ENCODE peak calls at places on chromosome 7, in four cellular contexts. J, B, X and C are unnamed samples.
A peak's percentile ranks its signal among the peaks of the same experiment; 100 is the strongest.

GRCh38 chr7:55065079-55065478 is 46.3 kb downstream of the EGFR start:
- DNase-seq in J (peak; percentile 47), X (no peak), B (peak; percentile 88), C (peak; percentile 97)

GRCh38 chr7:16978358-16979244 is 96.8 kb upstream of the AGR3 start:
- DNase-seq in B (peak; percentile 93), J (no peak), X (no peak), C (no peak)

GRCh38 chr7:104809906-104810305 is 204.1 kb upstream of the KMT2E start:
- DNase-seq in X (no peak), J (no peak), B (no peak), C (no peak)

GRCh38 chr7:139439375-139439774 is 44.1 kb downstream of the KLRG2 start:
- DNase-seq in B (no peak), J (no peak), X (no peak), C (no peak)

GRCh38 chr7:71925663-71926062 is 486.5 kb downstream of the CALN1 start:
- DNase-seq in J (no peak), B (no peak), X (peak; percentile 81), C (no peak)

GRCh38 chr7:37265876-37266275 is 182.8 kb downstream of the ELMO1 start:
- DNase-seq in B (no peak), J (no peak), X (no peak), C (no peak)

GRCh38 chr7:151755131-151755787 is 121.7 kb downstream of the PRKAG2 start:
- DNase-seq in B (no peak), X (no peak), J (no peak), C (peak; percentile 58)

GRCh38 chr7:100720645-100721504 is 607 bp downstream of the EPO start:
- DNase-seq in B (no peak), X (peak; percentile 70), J (no peak), C (no peak)

GRCh38 chr7:142771353-142771723 is 568 bp downstream of the PRSS2 start:
- DNase-seq in B (no peak), X (no peak), J (no peak), C (no peak)

GRCh38 chr7:45136106-45137060 is 21.2 kb upstream of the RAMP3 start:
- DNase-seq in X (peak; percentile 83), B (peak; percentile 65), J (peak; percentile 55), C (peak; percentile 78)

GRCh38 chr7:21617916-21618390 is 75.1 kb downstream of the DNAH11 start:
- DNase-seq in B (peak; percentile 76), J (no peak), X (no peak), C (peak; percentile 87)

GRCh38 chr7:44073664-44074348 is 8.4 kb upstream of the PGAM2 start:
- DNase-seq in B (peak; percentile 76), J (peak; percentile 82), X (peak; percentile 84), C (no peak)

GRCh38 chr7:70764004-70764691 is 367.8 kb upstream of the GALNT17 start:
- DNase-seq in X (no peak), B (no peak), J (no peak), C (no peak)

GRCh38 chr7:70392282-70392681 is 739.7 kb upstream of the GALNT17 start:
- DNase-seq in B (peak; percentile 58), J (no peak), X (no peak), C (no peak)

GRCh38 chr7:7223250-7223649 is 40.9 kb downstream of the C1GALT1 start:
- DNase-seq in J (no peak), X (no peak), B (no peak), C (no peak)

GRCh38 chr7:35906191-35906908 is 105.5 kb downstream of the SEPTIN7 start:
- DNase-seq in B (peak; percentile 78), J (peak; percentile 66), X (peak; percentile 85), C (peak; percentile 89)

GRCh38 chr7:1720325-1720724 is 50.2 kb downstream of the ELFN1 start:
- DNase-seq in X (no peak), B (peak; percentile 37), J (no peak), C (no peak)

GRCh38 chr7:148941598-148942280 is 57.6 kb upstream of the EZH2 start:
- DNase-seq in B (peak; percentile 68), X (peak; percentile 89), J (peak; percentile 91), C (peak; percentile 78)

GRCh38 chr7:18402488-18403183 is 92.9 kb upstream of the HDAC9 start:
- DNase-seq in J (no peak), B (peak; percentile 51), X (no peak), C (peak; percentile 59)

GRCh38 chr7:130070900-130071622 is 727 bp downstream of the KLHDC10 start:
- DNase-seq in B (peak; percentile 37), J (no peak), X (no peak), C (no peak)

GRCh38 chr7:76260171-76260703 is 42.2 kb upstream of the HSPB1 start:
- DNase-seq in J (peak; percentile 96), B (no peak), X (peak; percentile 99), C (peak; percentile 24)

GRCh38 chr7:21996641-21997040 is 50.9 kb upstream of the CDCA7L start:
- DNase-seq in X (no peak), B (peak; percentile 98), J (no peak), C (no peak)

GRCh38 chr7:1752771-1753562 is 82.9 kb downstream of the ELFN1 start:
- DNase-seq in X (no peak), J (no peak), B (no peak), C (no peak)

GRCh38 chr7:130560972-130561371 is 69.1 kb downstream of the MEST start:
- DNase-seq in J (no peak), B (peak; percentile 73), X (no peak), C (no peak)

GRCh38 chr7:341841-342638 is 52.1 kb downstream of the FOXL3 start:
- DNase-seq in J (no peak), X (no peak), B (no peak), C (no peak)

GRCh38 chr7:70681847-70682350 is 450.0 kb upstream of the GALNT17 start:
- DNase-seq in J (no peak), X (peak; percentile 72), B (no peak), C (no peak)

DNA sequence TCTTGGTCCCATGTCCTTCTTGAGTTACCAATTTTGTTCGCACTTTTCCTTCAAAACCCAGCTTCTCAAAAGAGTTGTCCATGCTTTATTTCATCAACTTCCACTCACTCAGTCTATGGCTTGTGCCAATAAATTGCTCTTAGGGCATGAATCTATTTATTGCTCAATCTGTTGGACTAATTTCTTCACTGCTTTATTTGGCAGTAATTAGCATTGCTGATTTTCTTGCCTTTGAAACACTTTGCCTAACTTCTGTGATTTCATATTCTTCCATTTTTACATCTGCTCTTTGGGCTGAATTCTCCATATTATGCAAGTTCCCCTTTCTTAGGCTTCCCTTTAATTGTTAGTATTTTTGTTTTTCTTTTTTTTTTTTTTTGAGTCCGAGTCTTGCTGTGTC is 16.8 kb downstream of the DLD start:
- DNase-seq in B (no peak), X (no peak), J (no peak), C (no peak)
- H3K36me3 ChIP-seq in B (peaks cover 10% of the 10 kb centered on the region), X (peaks cover 94% of the 10 kb centered on the region), J (peaks cover 86% of the 10 kb centered on the region), C (peaks cover 75% of the 10 kb centered on the region)

GRCh38 chr7:102072636-102073209 is 213.9 kb upstream of the SH2B2 start:
- DNase-seq in B (no peak), X (no peak), J (no peak), C (no peak)

GRCh38 chr7:102072003-102072402 is 214.7 kb upstream of the SH2B2 start:
- DNase-seq in X (no peak), B (no peak), J (no peak), C (no peak)

GRCh38 chr7:102075126-102075525 is 211.5 kb upstream of the SH2B2 start:
- DNase-seq in J (no peak), X (no peak), B (no peak), C (no peak)

GRCh38 chr7:102075553-102076135 is 211.0 kb upstream of the SH2B2 start:
- DNase-seq in J (no peak), X (no peak), B (no peak), C (no peak)

GRCh38 chr7:102073931-102074880 is 212.5 kb upstream of the SH2B2 start:
- DNase-seq in J (no peak), X (no peak), B (no peak), C (no peak)
- H3K36me3 ChIP-seq in J (peaks cover 4% of the 10 kb centered on the region), X (peaks cover 28% of the 10 kb centered on the region), B (peaks cover 1% of the 10 kb centered on the region), C (peaks cover 2% of the 10 kb centered on the region)

DNA sequence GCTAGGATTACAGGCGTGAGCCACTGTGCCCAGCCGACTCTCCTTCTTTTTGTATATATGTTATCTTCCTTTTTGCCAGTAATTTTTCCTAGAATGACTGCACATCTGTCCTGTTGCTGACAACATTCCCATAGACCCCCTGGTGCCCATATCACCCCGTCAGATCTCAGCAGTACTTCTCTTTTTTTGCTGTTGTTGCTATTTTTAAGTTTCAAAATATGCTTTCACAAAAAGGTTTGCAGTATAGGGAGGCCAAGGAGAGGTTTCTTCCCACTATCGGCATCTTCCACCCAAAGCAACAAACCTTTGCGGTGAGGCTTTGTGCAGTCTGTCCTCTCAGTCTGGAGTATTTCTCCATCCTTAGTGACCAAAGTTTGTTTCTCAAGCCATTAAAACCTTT is 23.1 kb downstream of the PIK3CG start:
- DNase-seq in B (no peak), J (no peak), X (no peak), C (no peak)
- H3K36me3 ChIP-seq in B (no peaks in the 10 kb centered on the region), J (no peaks in the 10 kb centered on the region), X (no peaks in the 10 kb centered on the region), C (no peaks in the 10 kb centered on the region)

GRCh38 chr7:127705461-127705959 is 53.5 kb downstream of the SND1 start:
- DNase-seq in J (no peak), X (no peak), B (peak; percentile 47), C (no peak)
- H3K36me3 ChIP-seq in J (peaks cover 57% of the 10 kb centered on the region), X (peaks cover 96% of the 10 kb centered on the region), B (peaks cover 22% of the 10 kb centered on the region), C (peaks cover 35% of the 10 kb centered on the region)

DNA sequence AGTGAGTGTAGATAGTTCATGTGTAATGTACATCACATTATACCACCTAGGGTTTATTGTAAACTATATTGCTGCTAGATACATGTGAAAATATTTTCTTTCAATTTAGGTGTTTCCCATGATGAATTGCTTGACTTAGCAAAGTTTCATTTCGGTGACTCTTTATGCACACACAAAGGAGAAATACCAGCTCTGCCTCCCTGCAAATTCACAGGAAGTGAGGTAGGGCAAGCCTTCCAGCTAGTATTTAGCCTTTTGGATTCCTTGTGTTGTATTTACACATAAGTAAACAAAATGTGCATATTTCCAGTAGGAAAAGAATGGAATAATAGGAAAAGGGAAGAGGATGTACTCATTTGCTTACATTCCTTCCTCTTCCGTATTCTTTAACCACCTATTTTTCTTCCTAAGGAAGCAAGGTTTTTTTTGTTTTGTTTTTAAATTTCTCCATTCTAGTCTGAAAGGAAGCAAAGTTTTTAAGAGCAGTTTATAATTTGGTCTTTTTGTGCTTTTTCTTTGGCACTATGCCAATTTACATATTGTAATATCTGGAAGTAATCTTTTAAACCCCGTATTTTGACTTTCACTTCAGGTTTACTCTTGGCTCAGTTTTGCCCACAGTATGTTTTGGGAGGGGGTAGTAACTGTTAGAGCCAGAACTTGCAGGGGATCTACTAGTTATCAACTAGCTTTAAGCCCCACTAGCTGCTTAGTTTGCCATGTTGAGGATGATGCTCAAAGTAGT is 10.4 kb downstream of the PMPCB start:
- DNase-seq in B (peak; percentile 18), J (no peak), X (no peak), C (no peak)
- H3K36me3 ChIP-seq in B (peaks cover 8% of the 10 kb centered on the region), J (peaks cover 100% of the 10 kb centered on the region), X (peaks cover 96% of the 10 kb centered on the region), C (peaks cover 90% of the 10 kb centered on the region)

GRCh38 chr7:29993169-29993568 is 3.6 kb upstream of the SCRN1 start:
- DNase-seq in B (no peak), X (no peak), J (no peak), C (no peak)
- H3K36me3 ChIP-seq in B (no peaks in the 10 kb centered on the region), X (no peaks in the 10 kb centered on the region), J (peaks cover 4% of the 10 kb centered on the region), C (no peaks in the 10 kb centered on the region)

DNA sequence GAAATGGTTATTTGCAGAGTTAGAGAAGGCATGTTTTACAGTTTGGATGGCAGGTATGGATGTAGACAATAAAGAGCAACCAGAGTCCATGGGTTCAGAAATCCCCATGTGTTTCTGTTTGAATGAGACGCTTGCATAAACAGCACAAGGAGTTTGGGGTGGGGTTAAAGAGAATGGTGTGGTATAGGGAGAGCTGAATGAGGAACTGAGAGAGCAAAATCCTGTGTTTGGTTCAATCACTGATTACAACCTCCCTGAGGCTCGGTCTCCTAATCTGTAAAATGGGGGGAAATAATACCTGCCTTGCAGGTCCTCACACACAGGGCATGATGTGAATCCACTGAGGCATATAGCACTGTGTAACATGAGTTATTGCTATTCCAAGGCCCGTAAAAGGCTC is 23.7 kb downstream of the CAV1 start:
- DNase-seq in X (no peak), J (no peak), B (no peak), C (no peak)
- H3K36me3 ChIP-seq in X (no peaks in the 10 kb centered on the region), J (no peaks in the 10 kb centered on the region), B (peaks cover 23% of the 10 kb centered on the region), C (no peaks in the 10 kb centered on the region)